ENCODE peak calls at places on chromosomes 1 and 21, in six cellular contexts. T is IMR-90, J is trophoblast cell, B is ovary, C is GM23338, X is left ventricle myocardium inferior. A is an unnamed sample.
A peak's percentile ranks its signal among the peaks of the same experiment; 100 is the strongest.

GRCh38 chr1:239954836-239955235 is 136.8 kb upstream of the FMN2 start:
- DNase-seq in B (no peak), X (no peak), C (no peak), J (no peak), T (no peak), A (no peak)

GRCh38 chr1:209672705-209673630 is 2.2 kb upstream of the G0S2 start:
- DNase-seq in J (no peak), T (no peak), C (no peak), X (no peak), B (no peak), A (peak; percentile 62)

GRCh38 chr1:56429288-56429687 is 150.1 kb downstream of the PLPP3 start:
- DNase-seq in C (no peak), X (no peak), J (no peak), T (no peak), B (no peak), A (no peak)

GRCh38 chr1:58013237-58013636 is 533.3 kb downstream of the OMA1 start:
- DNase-seq in J (no peak), C (peak; percentile 57), T (no peak), X (no peak), B (no peak), A (no peak)

GRCh38 chr1:185108324-185108723 is 48.4 kb downstream of the TRMT1L start:
- DNase-seq in J (no peak), C (no peak), X (no peak), T (peak; percentile 13), B (no peak), A (no peak)

GRCh38 chr1:212219679-212220463 is 65.3 kb upstream of the PPP2R5A start:
- DNase-seq in J (peak; percentile 67), X (no peak), T (peak; percentile 38), C (peak; percentile 36), B (no peak), A (no peak)

GRCh38 chr1:32619701-32620485 is 30.5 kb downstream of the ZBTB8OS start:
- DNase-seq in J (no peak), X (no peak), T (peak; percentile 29), C (no peak), B (no peak), A (peak; percentile 12)

GRCh38 chr21:26127918-26128317 is 42.7 kb downstream of the APP start:
- DNase-seq in C (no peak), X (no peak), B (no peak), J (no peak), T (peak; percentile 69), A (peak; percentile 64)

GRCh38 chr1:145885738-145886287 is at the start of gene ANKRD35:
- DNase-seq in C (peak; percentile 93), J (peak; percentile 78), T (peak; percentile 34), X (peak; percentile 89), B (peak; percentile 81), A (peak; percentile 79)

GRCh38 chr1:159851386-159851785 is 11.1 kb downstream of the VSIG8 start:
- DNase-seq in T (no peak), C (peak; percentile 52), J (no peak), B (no peak), X (no peak), A (no peak)

GRCh38 chr21:43816611-43817071 is 27.3 kb downstream of the RRP1 start:
- DNase-seq in J (no peak), B (peak; percentile 33), C (peak; percentile 63), T (no peak), X (no peak), A (no peak)

GRCh38 chr21:39316062-39316461 is 2.6 kb upstream of the BRWD1 start:
- DNase-seq in B (no peak), J (no peak), T (no peak), X (no peak), C (no peak), A (peak; percentile 71)

GRCh38 chr1:19869929-19870328 is 12.3 kb upstream of the OTUD3 start:
- DNase-seq in B (no peak), C (no peak), J (peak; percentile 85), X (no peak), T (peak; percentile 58), A (no peak)

GRCh38 chr1:150149490-150150453 is at the start of gene PLEKHO1:
- DNase-seq in X (peak; percentile 91), J (peak; percentile 38), T (peak; percentile 85), C (peak; percentile 71), B (peak; percentile 89), A (peak; percentile 81)

GRCh38 chr1:171279678-171280077 is 31.4 kb downstream of the FMO1 start:
- DNase-seq in J (no peak), T (no peak), C (no peak), B (no peak), X (no peak), A (no peak)

GRCh38 chr1:30727013-30727684 is 3.8 kb upstream of the MATN1 start:
- DNase-seq in C (no peak), T (no peak), J (no peak), X (no peak), B (no peak), A (no peak)

GRCh38 chr1:173093721-173094450 is 43.1 kb upstream of the TNFSF18 start:
- DNase-seq in B (no peak), X (no peak), T (no peak), C (no peak), J (no peak), A (peak; percentile 29)

GRCh38 chr1:151720190-151720953 is 950 bp upstream of the RIIAD1 start:
- DNase-seq in J (no peak), T (peak; percentile 22), X (no peak), B (no peak), C (no peak), A (no peak)
- H3K4me3 ChIP-seq in J (no peak overlapping the region), T (peak overlapping the region; percentile 21), X (peak overlapping the region; percentile 66), B (peak overlapping the region; percentile 43), C (peak overlapping the region; percentile 87), A (no peak overlapping the region)

DNA sequence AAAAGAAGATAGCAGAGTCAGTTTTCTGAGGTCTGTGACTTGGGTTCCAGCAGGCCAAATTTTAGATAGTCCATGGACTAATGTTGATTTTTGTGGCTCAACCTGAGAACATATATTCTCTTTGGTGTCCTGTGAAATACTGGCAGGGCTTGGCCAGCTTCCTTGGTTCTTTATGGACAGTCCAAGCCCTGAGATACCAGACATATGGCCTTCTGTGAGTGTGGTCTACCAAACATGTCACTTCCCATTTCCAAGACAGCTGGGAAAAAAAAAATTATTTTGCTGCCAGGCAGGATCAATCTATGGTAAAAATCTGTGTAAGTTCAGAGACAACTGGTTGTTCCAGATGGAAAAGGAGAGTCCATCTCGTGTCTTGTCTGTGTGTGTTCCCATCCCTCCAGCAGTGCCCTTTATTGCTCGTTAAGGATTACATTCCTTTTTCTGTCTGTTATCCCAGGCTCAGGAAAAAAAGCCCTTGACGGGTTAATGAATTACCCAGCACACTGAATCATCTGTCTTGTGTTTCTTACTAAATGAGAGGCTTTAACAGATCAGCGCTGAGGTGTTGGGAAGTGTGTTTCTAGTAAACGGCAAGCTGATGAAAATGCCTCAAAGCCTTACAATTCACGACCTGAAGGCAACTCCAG is 33.4 kb upstream of the XPR1 start:
- DNase-seq in J (no peak), X (no peak), T (no peak), B (no peak), C (no peak), A (peak; percentile 45)
- H3K4me3 ChIP-seq in J (no peak overlapping the region), X (no peak overlapping the region), T (no peak overlapping the region), B (no peak overlapping the region), C (no peak overlapping the region), A (no peak overlapping the region)

GRCh38 chr1:199197695-199198094 is 558.9 kb downstream of the PTPRC start:
- DNase-seq in T (no peak), X (no peak), B (no peak), J (no peak), C (no peak), A (no peak)
- H3K4me3 ChIP-seq in T (no peak overlapping the region), X (no peak overlapping the region), B (no peak overlapping the region), J (no peak overlapping the region), C (no peak overlapping the region), A (no peak overlapping the region)

DNA sequence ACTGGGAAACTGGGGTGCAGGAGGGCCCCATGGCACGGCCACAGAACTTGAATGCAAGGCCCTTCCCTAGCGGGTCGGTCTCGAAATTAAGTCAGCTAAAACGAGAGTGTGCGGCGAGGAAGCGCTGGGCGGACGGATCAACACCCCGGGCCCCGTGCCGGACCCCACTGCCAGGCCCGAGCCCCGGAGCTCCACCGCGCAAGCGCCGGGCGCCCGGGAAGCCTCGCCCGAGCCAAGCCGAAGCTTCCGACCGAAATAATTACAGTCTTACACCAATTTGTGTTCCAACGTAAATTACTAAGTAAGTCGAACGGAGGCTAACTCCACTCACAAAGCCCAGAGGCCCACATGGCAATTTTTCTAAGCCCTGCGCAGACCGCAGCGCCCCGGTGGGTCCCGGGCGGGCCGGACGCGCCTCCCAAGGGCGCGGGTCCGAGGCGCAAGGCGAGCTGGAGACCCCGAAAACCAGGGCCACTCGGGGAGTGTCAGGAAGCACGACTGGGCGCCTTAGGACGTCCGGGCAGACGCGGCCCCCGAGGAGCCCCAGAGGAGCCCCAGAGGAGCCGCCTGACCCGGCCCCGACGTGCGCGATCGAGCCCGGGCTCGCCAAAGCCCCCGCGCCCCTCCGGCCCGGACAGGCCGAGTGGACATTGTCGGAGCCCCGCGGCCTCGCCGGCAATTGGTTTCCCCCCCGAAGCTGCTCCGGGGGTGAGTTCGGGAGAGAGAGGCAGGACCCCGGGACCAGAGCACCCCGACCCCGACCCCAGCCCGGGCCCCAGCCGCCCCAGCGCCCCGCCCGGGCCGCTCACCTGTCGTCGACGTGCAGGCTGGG is 585 bp downstream of the RIPK4 start:
- DNase-seq in X (no peak), C (no peak), B (no peak), J (no peak), T (no peak), A (no peak)
- H3K4me3 ChIP-seq in X (peak overlapping the region; percentile 53), C (peak overlapping the region; percentile 77), B (peak overlapping the region; percentile 23), J (peak overlapping the region; percentile 85), T (no peak overlapping the region), A (peak overlapping the region; percentile 89)

A was measured in epithelial cell of esophagus.